ENCODE peak calls at places on chromosomes 16 and 17, in seven cellular contexts. W is ovary, S is uterus, T is spleen, D is prostate gland, L is sigmoid colon, Q is heart left ventricle. X is an unnamed sample. For H3K4me1, the result is how much of the 10 kb centered on the place peaks cover.

GRCh38 chr16:75252946-75253911 is 1.8 kb upstream of the BCAR1 start:
- DNase-seq in W (peak), S (peak), T (peak), D (no peak), L (peak), Q (no peak), X (peak)

GRCh38 chr17:77884019-77884418 is 74.5 kb upstream of the TNRC6C start:
- DNase-seq in W (no peak), S (no peak), T (peak), D (no peak), L (no peak), Q (no peak), X (no peak)

GRCh38 chr17:78820122-78820792 is 20.4 kb downstream of the USP36 start:
- DNase-seq in W (no peak), S (no peak), T (peak), D (no peak), L (no peak), Q (no peak), X (no peak)

GRCh38 chr17:8966926-8967325 is 1.4 kb upstream of the PIK3R5 start:
- DNase-seq in W (no peak), S (no peak), T (no peak), D (no peak), L (no peak), Q (peak), X (no peak)

GRCh38 chr17:41264599-41264998 is 579 bp upstream of the KRTAP9-6 start:
- DNase-seq in W (no peak), S (no peak), T (no peak), D (no peak), L (no peak), Q (no peak), X (no peak)

GRCh38 chr16:81700071-81700779 is 78.9 kb upstream of the PLCG2 start:
- DNase-seq in W (no peak), S (no peak), T (no peak), D (no peak), L (no peak), Q (no peak), X (no peak)

GRCh38 chr17:58577696-58578095 is 63.3 kb upstream of the MTMR4 start:
- DNase-seq in W (peak), S (peak), T (peak), D (peak), L (no peak), Q (peak), X (peak)

GRCh38 chr16:27994686-27995085 is 68.8 kb downstream of the GSG1L start:
- DNase-seq in W (no peak), S (no peak), T (peak), D (no peak), L (no peak), Q (no peak), X (no peak)

GRCh38 chr17:68646626-68647526 is 45.7 kb upstream of the FAM20A start:
- DNase-seq in W (no peak), S (no peak), T (no peak), D (no peak), L (no peak), Q (no peak), X (no peak)

GRCh38 chr17:19354748-19355147 is 7.8 kb downstream of the B9D1 start:
- DNase-seq in W (no peak), S (no peak), T (no peak), D (no peak), L (no peak), Q (no peak), X (no peak)

GRCh38 chr17:2029911-2030778 is at the start of gene DPH1:
- DNase-seq in W (peak), S (peak), T (peak), D (peak), L (peak), Q (peak), X (peak)

GRCh38 chr16:76535-77272 is 1.3 kb upstream of the MPG start:
- DNase-seq in W (peak), S (peak), T (no peak), D (no peak), L (peak), Q (peak), X (peak)

GRCh38 chr16:9469512-9469911 is 378.1 kb downstream of the HAPSTR1 start:
- DNase-seq in W (no peak), S (no peak), T (no peak), D (no peak), L (no peak), Q (no peak), X (no peak)

GRCh38 chr16:67672306-67672705 is 5.7 kb downstream of the C16orf86 start:
- DNase-seq in W (no peak), S (no peak), T (peak), D (no peak), L (no peak), Q (no peak), X (peak)

GRCh38 chr16:56530872-56531271 is 11.0 kb upstream of the BBS2 start:
- DNase-seq in W (no peak), S (no peak), T (no peak), D (no peak), L (no peak), Q (no peak), X (no peak)

GRCh38 chr16:56606071-56606687 is 2.2 kb upstream of the MT2A start:
- DNase-seq in W (peak), S (peak), T (no peak), D (peak), L (peak), Q (no peak), X (peak)

GRCh38 chr17:80187493-80187892 is 17.7 kb downstream of the CARD14 start:
- DNase-seq in W (peak), S (peak), T (no peak), D (peak), L (peak), Q (peak), X (no peak)

GRCh38 chr16:64391009-64391663 is 730.7 kb downstream of the CDH11 start:
- DNase-seq in W (no peak), S (no peak), T (no peak), D (no peak), L (no peak), Q (no peak), X (no peak)

GRCh38 chr17:64706224-64707076 is 44.3 kb upstream of the SMURF2 start:
- DNase-seq in W (no peak), S (no peak), T (no peak), D (peak), L (no peak), Q (no peak), X (no peak)

GRCh38 chr16:85564277-85565051 is 48.7 kb upstream of the GSE1 start:
- DNase-seq in W (no peak), S (no peak), T (no peak), D (no peak), L (no peak), Q (no peak), X (peak)

GRCh38 chr17:78411241-78411855 is 32.9 kb downstream of the PGS1 start:
- DNase-seq in W (no peak), S (peak), T (peak), D (no peak), L (no peak), Q (no peak), X (no peak)

GRCh38 chr16:81585785-81586184 is 141.2 kb downstream of the CMIP start:
- DNase-seq in W (no peak), S (no peak), T (no peak), D (no peak), L (no peak), Q (no peak), X (no peak)

GRCh38 chr16:85425061-85425662 is 188.0 kb upstream of the GSE1 start:
- DNase-seq in W (peak), S (peak), T (peak), D (no peak), L (peak), Q (peak), X (peak)

GRCh38 chr16:84032458-84033178 is 10.0 kb downstream of the SLC38A8 start:
- DNase-seq in W (no peak), S (no peak), T (no peak), D (no peak), L (no peak), Q (no peak), X (peak)

GRCh38 chr16:66382171-66382965 is 15.9 kb downstream of the CDH5 start:
- DNase-seq in W (no peak), S (peak), T (peak), D (no peak), L (peak), Q (peak), X (no peak)

GRCh38 chr17:918102-918740 is 61.4 kb downstream of the NXN start:
- DNase-seq in W (no peak), S (no peak), T (peak), D (no peak), L (no peak), Q (peak), X (no peak)
- TF ChIP-seq POLR2A in W (no peak), S (no peak), T (no peak), D (no peak), L (no peak), Q (no peak), X (no peak)

GRCh38 chr16:29315916-29316517 is 90.5 kb downstream of the NPIPB11 start:
- DNase-seq in W (no peak), S (no peak), T (no peak), D (no peak), L (peak), Q (no peak), X (no peak)
- TF ChIP-seq CTCF in W (no peak), S (no peak), T (no peak), D (no peak), L (no peak), Q (no peak), X (no peak)

GRCh38 chr17:40021471-40021961 is 6.3 kb downstream of the CSF3 start:
- DNase-seq in W (peak), S (peak), T (no peak), D (no peak), L (no peak), Q (no peak), X (no peak)
- H3K4me1 ChIP-seq in W (under half), S (half or more), T (half or more), D (under half), L (half or more), Q (under half), X (half or more)

GRCh38 chr17:49210158-49211029 is at the start of the genes ABI3 and GNGT2:
- DNase-seq in W (peak), S (peak), T (peak), D (no peak), L (no peak), Q (peak), X (peak)
- TF ChIP-seq POLR2A in W (no peak), S (no peak), T (peak), D (no peak), L (no peak), Q (peak), X (no peak)

DNA sequence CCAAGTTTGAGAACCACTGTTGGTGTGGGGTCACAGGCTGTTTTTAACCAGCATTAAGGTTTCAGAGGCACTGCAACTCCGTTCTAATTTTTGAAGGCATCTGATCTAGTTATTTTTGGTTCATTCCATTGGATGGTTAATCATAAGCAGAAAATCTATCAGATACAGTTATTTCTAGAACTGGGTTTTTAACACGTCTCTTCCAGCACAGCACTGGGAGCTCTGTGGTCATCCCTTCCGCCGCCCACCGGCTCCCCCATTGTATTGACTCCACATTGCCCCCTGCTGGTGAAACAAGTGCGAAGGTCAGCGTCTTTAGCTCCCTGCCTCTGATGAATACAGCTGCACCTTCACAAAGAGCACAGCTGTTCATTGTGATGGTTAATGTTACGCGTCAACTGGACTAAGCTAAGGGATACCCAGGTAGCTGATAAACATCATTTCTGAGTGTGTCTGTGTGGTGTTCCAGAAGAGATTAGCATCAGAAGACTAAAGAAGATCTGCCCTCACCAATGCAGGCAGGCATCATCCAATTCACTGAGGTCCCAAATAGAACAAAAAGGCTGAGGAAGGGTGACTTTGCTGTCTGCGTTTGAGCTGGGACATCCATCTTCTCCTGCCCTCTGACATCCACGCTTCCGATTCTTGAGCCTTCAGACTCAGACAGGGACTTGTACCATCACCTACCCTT is 8.5 kb downstream of the CCL18 start:
- DNase-seq in W (no peak), S (no peak), T (peak), D (peak), L (no peak), Q (no peak), X (peak)
- TF ChIP-seq CTCF in W (no peak), S (peak), T (peak), D (peak), L (no peak), Q (peak), X (no peak)

DNA sequence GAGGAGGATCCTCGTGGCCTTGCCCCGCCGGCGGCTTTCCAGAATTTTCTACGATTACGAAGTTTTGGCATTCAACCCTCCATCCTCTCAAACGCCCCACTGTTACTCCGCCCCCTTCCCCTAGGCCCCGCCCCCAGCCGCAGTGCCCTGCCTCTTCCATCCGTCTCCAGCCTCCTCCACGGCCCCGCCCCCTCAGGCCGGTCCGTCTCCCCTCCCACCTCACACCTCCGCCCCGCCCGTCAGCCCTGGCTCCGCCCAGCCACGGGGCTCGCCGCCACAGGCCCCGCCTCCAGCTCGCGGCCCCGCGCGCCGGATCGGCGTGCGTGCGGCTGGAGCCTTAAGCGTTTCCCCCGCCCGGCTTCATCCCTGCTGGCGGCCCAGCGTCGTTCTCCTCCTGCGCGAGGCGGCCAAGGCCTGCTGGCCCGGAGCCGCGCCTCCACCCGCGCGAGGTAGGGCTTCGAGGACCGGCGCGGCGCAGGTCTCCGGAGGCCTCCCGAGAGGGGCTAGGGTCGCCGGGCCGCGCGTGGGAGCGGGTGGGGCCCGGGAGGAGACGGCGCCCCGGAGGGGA is at the start of the genes C17orf67 and DGKE:
- DNase-seq in W (peak), S (peak), T (peak), D (peak), L (peak), Q (peak), X (peak)
- H3K4me1 ChIP-seq in W (under half), S (under half), T (half or more), D (under half), L (half or more), Q (under half), X (under half)

GRCh38 chr16:18782697-18783429 is 7.3 kb downstream of the RPS15A start:
- DNase-seq in W (no peak), S (no peak), T (no peak), D (no peak), L (no peak), Q (no peak), X (no peak)
- TF ChIP-seq POLR2A in W (no peak), S (no peak), T (no peak), D (no peak), L (no peak), Q (no peak), X (no peak)

DNA sequence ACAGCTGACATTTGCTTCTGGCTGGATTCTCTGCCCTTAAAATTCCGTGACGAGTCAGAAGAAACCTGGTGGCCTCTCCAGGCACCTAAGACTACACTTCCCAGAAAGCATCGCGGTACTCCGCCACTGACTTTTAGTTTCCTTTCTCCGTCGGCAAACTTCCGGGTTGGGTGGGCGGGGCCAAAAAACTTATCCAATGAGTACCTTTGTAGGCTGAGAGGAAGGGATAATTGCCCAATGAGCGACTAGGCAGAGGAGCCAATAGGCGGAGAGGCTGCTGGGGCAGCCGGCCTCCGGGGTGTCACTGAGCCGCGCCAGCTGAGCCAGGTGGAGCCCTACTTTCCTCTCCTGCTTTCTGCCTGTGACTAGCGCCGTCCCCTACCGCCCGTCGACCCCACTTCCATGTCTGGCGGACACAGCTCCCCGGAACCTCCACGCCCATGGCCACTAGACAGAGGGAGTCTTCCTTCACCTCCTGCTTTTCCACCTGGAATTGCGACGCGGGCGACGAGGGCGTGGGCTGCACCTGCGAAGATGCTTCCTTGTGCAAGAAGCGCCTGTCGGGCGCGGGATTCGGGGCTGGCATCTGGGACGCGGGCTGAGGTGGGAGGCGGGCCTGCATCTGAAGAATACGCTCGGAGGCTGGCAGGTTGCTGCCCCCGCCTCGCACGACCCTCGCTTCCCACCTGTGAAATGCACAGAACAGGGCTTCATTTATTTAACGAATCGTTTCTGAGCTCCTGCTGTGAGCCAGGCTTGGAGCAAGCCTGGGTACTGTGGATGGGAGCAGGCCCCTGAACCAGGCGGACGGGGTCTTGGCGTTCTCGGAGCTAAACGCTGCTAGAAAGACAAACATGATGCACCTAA is 16.5 kb upstream of the ARHGAP17 start:
- DNase-seq in W (peak), S (peak), T (peak), D (peak), L (peak), Q (peak), X (peak)
- TF ChIP-seq CTCF in W (no peak), S (no peak), T (no peak), D (no peak), L (no peak), Q (no peak), X (peak)